ENCODE peak calls at places on chromosomes 13 and 19, in six cellular contexts. One of them, this sample, is unnamed.
A peak's percentile ranks its signal among the peaks of the same experiment; 100 is the strongest.

GRCh38 chr13:101283782-101284181 is 132.5 kb downstream of the NALCN start:
- DNase-seq in GM23248: no peak
- DNase-seq in heart right ventricle: no peak
- DNase-seq in aorta: no peak
- DNase-seq in psoas muscle: no peak
- DNase-seq in naive thymus-derived CD4-positive, alpha-beta T cell: no peak
- DNase-seq in this sample: no peak

GRCh38 chr13:114008964-114009589 is 35.2 kb upstream of the C13orf46 start:
- DNase-seq in GM23248: no peak
- DNase-seq in heart right ventricle: no peak
- DNase-seq in aorta: peak; percentile 51
- DNase-seq in psoas muscle: peak; percentile 28
- DNase-seq in naive thymus-derived CD4-positive, alpha-beta T cell: no peak
- DNase-seq in this sample: no peak

GRCh38 chr13:20101467-20102316 is 59.2 kb downstream of the GJA3 start:
- DNase-seq in GM23248: no peak
- DNase-seq in heart right ventricle: no peak
- DNase-seq in aorta: no peak
- DNase-seq in psoas muscle: no peak
- DNase-seq in naive thymus-derived CD4-positive, alpha-beta T cell: no peak
- DNase-seq in this sample: no peak

GRCh38 chr13:99033814-99034213 is 56.0 kb upstream of the DOCK9 start:
- DNase-seq in GM23248: peak; percentile 62
- DNase-seq in heart right ventricle: no peak
- DNase-seq in aorta: no peak
- DNase-seq in psoas muscle: no peak
- DNase-seq in naive thymus-derived CD4-positive, alpha-beta T cell: no peak
- DNase-seq in this sample: no peak

GRCh38 chr19:19539738-19540703 is 2.0 kb downstream of the CILP2 start:
- DNase-seq in GM23248: peak; percentile 77
- DNase-seq in heart right ventricle: peak; percentile 73
- DNase-seq in aorta: peak; percentile 90
- DNase-seq in psoas muscle: peak; percentile 76
- DNase-seq in naive thymus-derived CD4-positive, alpha-beta T cell: no peak
- DNase-seq in this sample: no peak

GRCh38 chr13:29922281-29922821 is 71.9 kb upstream of the UBL3 start:
- DNase-seq in GM23248: peak; percentile 71
- DNase-seq in heart right ventricle: no peak
- DNase-seq in aorta: no peak
- DNase-seq in psoas muscle: no peak
- DNase-seq in naive thymus-derived CD4-positive, alpha-beta T cell: no peak
- DNase-seq in this sample: no peak

GRCh38 chr13:73259061-73259908 is 200.5 kb downstream of the KLF5 start:
- DNase-seq in GM23248: no peak
- DNase-seq in heart right ventricle: no peak
- DNase-seq in aorta: no peak
- DNase-seq in psoas muscle: no peak
- DNase-seq in naive thymus-derived CD4-positive, alpha-beta T cell: no peak
- DNase-seq in this sample: no peak

GRCh38 chr19:30681162-30681996 is 309.2 kb downstream of the ZNF536 start:
- DNase-seq in GM23248: no peak
- DNase-seq in heart right ventricle: no peak
- DNase-seq in aorta: peak; percentile 42
- DNase-seq in psoas muscle: no peak
- DNase-seq in naive thymus-derived CD4-positive, alpha-beta T cell: no peak
- DNase-seq in this sample: no peak

GRCh38 chr13:25881946-25882574 is 169.8 kb downstream of the SHISA2 start:
- DNase-seq in GM23248: no peak
- DNase-seq in heart right ventricle: no peak
- DNase-seq in aorta: no peak
- DNase-seq in psoas muscle: no peak
- DNase-seq in naive thymus-derived CD4-positive, alpha-beta T cell: no peak
- DNase-seq in this sample: no peak

GRCh38 chr19:20999731-21000352 is 20.6 kb upstream of the ZNF430 start:
- DNase-seq in GM23248: peak; percentile 97
- DNase-seq in heart right ventricle: peak; percentile 81
- DNase-seq in aorta: peak; percentile 88
- DNase-seq in psoas muscle: peak; percentile 86
- DNase-seq in naive thymus-derived CD4-positive, alpha-beta T cell: peak; percentile 64
- DNase-seq in this sample: peak; percentile 93

GRCh38 chr19:48363500-48363809 is 285 bp downstream of the TMEM143 start:
- DNase-seq in GM23248: no peak
- DNase-seq in heart right ventricle: no peak
- DNase-seq in aorta: peak; percentile 82
- DNase-seq in psoas muscle: no peak
- DNase-seq in naive thymus-derived CD4-positive, alpha-beta T cell: no peak
- DNase-seq in this sample: no peak

GRCh38 chr19:42596391-42597071 is 1.8 kb upstream of the CEACAM8 start:
- DNase-seq in GM23248: peak; percentile 36
- DNase-seq in heart right ventricle: peak; percentile 24
- DNase-seq in aorta: no peak
- DNase-seq in psoas muscle: no peak
- DNase-seq in naive thymus-derived CD4-positive, alpha-beta T cell: peak; percentile 32
- DNase-seq in this sample: no peak

GRCh38 chr13:27168870-27169525 is 2.6 kb downstream of the USP12 start:
- DNase-seq in GM23248: peak; percentile 42
- DNase-seq in heart right ventricle: no peak
- DNase-seq in aorta: no peak
- DNase-seq in psoas muscle: no peak
- DNase-seq in naive thymus-derived CD4-positive, alpha-beta T cell: no peak
- DNase-seq in this sample: no peak

GRCh38 chr13:40920826-40921225 is 98.3 kb downstream of the ELF1 start:
- DNase-seq in GM23248: peak; percentile 63
- DNase-seq in heart right ventricle: no peak
- DNase-seq in aorta: no peak
- DNase-seq in psoas muscle: no peak
- DNase-seq in naive thymus-derived CD4-positive, alpha-beta T cell: no peak
- DNase-seq in this sample: no peak

GRCh38 chr13:114134944-114135610 is 2.7 kb upstream of the RASA3 start:
- DNase-seq in GM23248: no peak
- DNase-seq in heart right ventricle: no peak
- DNase-seq in aorta: peak; percentile 32
- DNase-seq in psoas muscle: peak; percentile 13
- DNase-seq in naive thymus-derived CD4-positive, alpha-beta T cell: no peak
- DNase-seq in this sample: no peak

GRCh38 chr13:105616313-105617075 is 919.0 kb downstream of the EFNB2 start:
- DNase-seq in GM23248: no peak
- DNase-seq in heart right ventricle: no peak
- DNase-seq in aorta: no peak
- DNase-seq in psoas muscle: no peak
- DNase-seq in naive thymus-derived CD4-positive, alpha-beta T cell: no peak
- DNase-seq in this sample: no peak

DNA sequence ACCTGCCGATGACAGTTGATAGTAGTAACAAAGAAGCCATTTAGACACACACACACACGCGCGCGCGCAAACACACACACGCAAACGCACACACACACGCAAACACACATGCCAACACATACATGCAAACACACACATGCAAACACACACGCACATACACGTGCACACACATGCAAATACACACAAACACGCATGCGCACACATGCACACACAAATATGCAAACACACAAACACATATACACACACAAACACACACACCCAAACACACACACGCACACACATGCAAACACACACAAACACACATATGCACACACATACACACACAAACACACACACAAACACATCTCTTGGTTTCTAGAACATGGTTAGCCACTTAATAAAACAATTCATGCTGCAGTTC is 50.1 kb downstream of the ZNF557 start:
- DNase-seq in GM23248: no peak
- DNase-seq in heart right ventricle: no peak
- DNase-seq in aorta: no peak
- DNase-seq in psoas muscle: no peak
- DNase-seq in naive thymus-derived CD4-positive, alpha-beta T cell: no peak
- DNase-seq in this sample: no peak
- H3K4me3 ChIP-seq in GM23248: no peak overlapping the region
- H3K4me3 ChIP-seq in heart right ventricle: no peak overlapping the region
- H3K4me3 ChIP-seq in aorta: no peak overlapping the region
- H3K4me3 ChIP-seq in psoas muscle: no peak overlapping the region
- H3K4me3 ChIP-seq in naive thymus-derived CD4-positive, alpha-beta T cell: no peak overlapping the region
- H3K4me3 ChIP-seq in this sample: no peak overlapping the region

GRCh38 chr13:111893071-111893606 is 173.8 kb upstream of the SOX1 start:
- DNase-seq in GM23248: no peak
- DNase-seq in heart right ventricle: no peak
- DNase-seq in aorta: peak; percentile 70
- DNase-seq in psoas muscle: no peak
- DNase-seq in naive thymus-derived CD4-positive, alpha-beta T cell: no peak
- DNase-seq in this sample: no peak
- H3K27ac ChIP-seq in GM23248: no peak overlapping the region
- H3K27ac ChIP-seq in heart right ventricle: no peak overlapping the region
- H3K27ac ChIP-seq in aorta: no peak overlapping the region
- H3K27ac ChIP-seq in psoas muscle: peak overlapping the region; percentile 30
- H3K27ac ChIP-seq in naive thymus-derived CD4-positive, alpha-beta T cell: no peak overlapping the region
- H3K27ac ChIP-seq in this sample: peak overlapping the region; percentile 34

DNA sequence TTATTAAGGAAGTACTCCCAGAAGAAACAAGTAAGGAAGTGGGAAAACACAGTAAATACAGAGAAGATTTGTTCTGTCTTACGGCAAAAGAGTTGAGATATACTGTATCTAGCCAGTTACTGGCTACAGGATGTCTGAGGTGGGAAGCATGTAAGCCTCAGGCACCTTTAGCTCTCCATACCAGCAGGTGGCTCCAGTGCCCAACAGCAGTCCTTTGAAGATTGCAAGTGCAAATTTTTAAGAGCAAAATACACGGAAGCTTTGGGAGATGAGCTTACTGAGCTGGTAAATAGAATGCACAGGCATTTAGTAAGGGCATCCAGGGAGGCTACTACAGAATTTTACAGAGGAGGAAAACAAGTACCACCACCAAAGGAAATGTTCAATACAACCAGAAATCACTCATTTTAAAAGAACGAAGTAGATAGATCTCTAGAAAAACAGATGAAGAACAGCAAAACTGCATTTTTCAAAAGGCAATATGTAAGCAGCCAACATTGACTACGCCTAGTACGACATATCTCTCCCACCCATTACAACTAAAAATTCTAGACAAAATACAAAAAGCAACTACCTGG is 57.9 kb upstream of the VSTM2B start:
- DNase-seq in GM23248: peak; percentile 30
- DNase-seq in heart right ventricle: no peak
- DNase-seq in aorta: no peak
- DNase-seq in psoas muscle: no peak
- DNase-seq in naive thymus-derived CD4-positive, alpha-beta T cell: no peak
- DNase-seq in this sample: no peak
- H3K4me3 ChIP-seq in GM23248: no peak overlapping the region
- H3K4me3 ChIP-seq in heart right ventricle: no peak overlapping the region
- H3K4me3 ChIP-seq in aorta: no peak overlapping the region
- H3K4me3 ChIP-seq in psoas muscle: no peak overlapping the region
- H3K4me3 ChIP-seq in naive thymus-derived CD4-positive, alpha-beta T cell: no peak overlapping the region
- H3K4me3 ChIP-seq in this sample: no peak overlapping the region

DNA sequence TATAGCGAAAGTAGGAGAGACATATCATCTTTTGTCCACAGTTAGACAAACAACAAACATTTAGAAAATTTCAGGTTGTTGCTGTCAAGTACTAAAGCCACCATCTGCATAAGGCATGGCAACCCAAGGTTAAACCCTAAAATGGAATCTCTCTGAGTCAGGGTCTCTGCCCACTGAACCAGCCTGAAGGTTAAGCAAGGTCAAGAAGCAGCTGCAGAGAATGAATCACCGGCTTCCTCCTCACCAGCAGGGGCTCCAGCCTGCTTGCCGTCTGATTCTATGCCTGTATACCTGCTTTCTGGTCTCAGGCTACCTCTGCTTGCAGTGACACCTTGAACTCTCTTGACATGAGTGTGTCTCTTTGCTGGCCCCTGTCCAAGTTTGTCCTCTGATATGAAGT is 726.2 kb upstream of the SGCG start:
- DNase-seq in GM23248: no peak
- DNase-seq in heart right ventricle: no peak
- DNase-seq in aorta: no peak
- DNase-seq in psoas muscle: no peak
- DNase-seq in naive thymus-derived CD4-positive, alpha-beta T cell: no peak
- DNase-seq in this sample: no peak
- H3K27ac ChIP-seq in GM23248: no peak overlapping the region
- H3K27ac ChIP-seq in heart right ventricle: no peak overlapping the region
- H3K27ac ChIP-seq in aorta: no peak overlapping the region
- H3K27ac ChIP-seq in psoas muscle: no peak overlapping the region
- H3K27ac ChIP-seq in naive thymus-derived CD4-positive, alpha-beta T cell: no peak overlapping the region
- H3K27ac ChIP-seq in this sample: no peak overlapping the region

GRCh38 chr19:6481541-6482342 is at the start of gene DENND1C:
- DNase-seq in GM23248: peak; percentile 48
- DNase-seq in heart right ventricle: peak; percentile 31
- DNase-seq in aorta: no peak
- DNase-seq in psoas muscle: no peak
- DNase-seq in naive thymus-derived CD4-positive, alpha-beta T cell: peak; percentile 52
- DNase-seq in this sample: peak; percentile 75
- H3K4me3 ChIP-seq in GM23248: no peak within 1 kb of the TSS
- H3K4me3 ChIP-seq in heart right ventricle: peak within 1 kb of the TSS; percentile 34
- H3K4me3 ChIP-seq in aorta: no peak within 1 kb of the TSS
- H3K4me3 ChIP-seq in psoas muscle: peak within 1 kb of the TSS; percentile 36
- H3K4me3 ChIP-seq in naive thymus-derived CD4-positive, alpha-beta T cell: peak within 1 kb of the TSS; percentile 95
- H3K4me3 ChIP-seq in this sample: peak within 1 kb of the TSS; percentile 36

GRCh38 chr19:10037809-10038208 is 24.5 kb downstream of the RDH8 start:
- DNase-seq in GM23248: no peak
- DNase-seq in heart right ventricle: no peak
- DNase-seq in aorta: no peak
- DNase-seq in psoas muscle: no peak
- DNase-seq in naive thymus-derived CD4-positive, alpha-beta T cell: no peak
- DNase-seq in this sample: no peak
- H3K27ac ChIP-seq in GM23248: no peak overlapping the region
- H3K27ac ChIP-seq in heart right ventricle: no peak overlapping the region
- H3K27ac ChIP-seq in aorta: no peak overlapping the region
- H3K27ac ChIP-seq in psoas muscle: no peak overlapping the region
- H3K27ac ChIP-seq in naive thymus-derived CD4-positive, alpha-beta T cell: no peak overlapping the region
- H3K27ac ChIP-seq in this sample: no peak overlapping the region

This sample was measured in dorsolateral prefrontal cortex.